ENCODE peak calls at places on chromosomes 4 and X, in four cellular contexts. V, N, I and Q are unnamed samples.
A peak's percentile ranks its signal among the peaks of the same experiment; 100 is the strongest.

GRCh38 chr4:11480683-11481082 is 52.0 kb upstream of the HS3ST1 start:
- DNase-seq in V (no peak), N (peak; percentile 48), I (no peak), Q (no peak)

GRCh38 chr4:144948009-144948408 is 150.0 kb downstream of the ANAPC10 start:
- DNase-seq in V (no peak), N (no peak), I (no peak), Q (no peak)

GRCh38 chrX:44945736-44946135 is 72.7 kb downstream of the KDM6A start:
- DNase-seq in V (no peak), N (no peak), I (no peak), Q (no peak)

GRCh38 chrX:133150730-133151129 is 53.8 kb upstream of the USP26 start:
- DNase-seq in V (no peak), N (no peak), I (no peak), Q (no peak)

GRCh38 chrX:109841257-109841656 is 108.2 kb upstream of the ACSL4 start:
- DNase-seq in V (no peak), N (peak; percentile 32), I (no peak), Q (no peak)

GRCh38 chr4:140152015-140152703 is 1.8 kb downstream of the MAML3 start:
- DNase-seq in V (peak; percentile 73), N (no peak), I (no peak), Q (no peak)

GRCh38 chrX:17967888-17968287 is 106.8 kb upstream of the RAI2 start:
- DNase-seq in V (no peak), N (no peak), I (no peak), Q (no peak)

GRCh38 chr4:40046311-40046980 is 10.2 kb upstream of the N4BP2 start:
- DNase-seq in V (peak; percentile 61), N (peak; percentile 61), I (peak; percentile 32), Q (no peak)

GRCh38 chr4:10887600-10887999 is 203.0 kb upstream of the CLNK start:
- DNase-seq in V (no peak), N (no peak), I (no peak), Q (no peak)

GRCh38 chr4:26150948-26151347 is 169.9 kb upstream of the RBPJ start:
- DNase-seq in V (peak; percentile 39), N (peak; percentile 70), I (peak; percentile 41), Q (no peak)

GRCh38 chr4:8528713-8529112 is 51.5 kb upstream of the GPR78 start:
- DNase-seq in V (no peak), N (peak; percentile 95), I (peak; percentile 48), Q (no peak)

GRCh38 chr4:59127748-59128147 is 2017.6 kb upstream of the IGFBP7 start:
- DNase-seq in V (no peak), N (no peak), I (no peak), Q (no peak)

GRCh38 chrX:17836830-17837229 is 24.3 kb downstream of the RAI2 start:
- DNase-seq in V (no peak), N (no peak), I (no peak), Q (no peak)